ENCODE peak calls at places on chromosome 22, in seven cellular contexts. D is psoas muscle; O is AG04450; I is A549; X is AG04449; Z is CD8-positive, alpha-beta T cell; N is H1. R is an unnamed sample.

GRCh38 chr22:46082633-46083032 is 67.7 kb upstream of the PPARA start:
- DNase-seq in D (no peak), O (no peak), X (no peak), Z (no peak), N (no peak), I (no peak), R (no peak)

GRCh38 chr22:26889794-26890193 is 232.4 kb downstream of the MIAT start:
- DNase-seq in N (no peak), X (no peak), I (no peak), Z (no peak), D (no peak), O (no peak), R (no peak)

GRCh38 chr22:48756146-48757111 is 1071.2 kb downstream of the BRD1 start:
- DNase-seq in D (no peak), X (no peak), I (peak), O (no peak), Z (peak), N (no peak), R (no peak)

GRCh38 chr22:46454910-46455269 is 82.5 kb downstream of the CELSR1 start:
- DNase-seq in X (no peak), N (no peak), I (peak), O (no peak), D (no peak), Z (no peak), R (no peak)

GRCh38 chr22:22916215-22916951 is 28.8 kb downstream of the IGLL5 start:
- DNase-seq in D (no peak), Z (no peak), O (no peak), X (no peak), I (no peak), N (no peak), R (no peak)

GRCh38 chr22:38348751-38349496 is 31.7 kb upstream of the CSNK1E start:
- DNase-seq in I (no peak), O (no peak), N (no peak), X (no peak), Z (no peak), D (no peak), R (no peak)

GRCh38 chr22:21943571-21944448 is 8.8 kb downstream of the PPM1F start:
- DNase-seq in X (no peak), I (no peak), O (no peak), N (no peak), D (no peak), Z (no peak), R (no peak)

GRCh38 chr22:46918197-46918596 is 155.7 kb downstream of the TBC1D22A start:
- DNase-seq in I (no peak), X (no peak), N (no peak), Z (no peak), O (no peak), D (no peak), R (no peak)

GRCh38 chr22:29814003-29814402 is 24.1 kb downstream of the ASCC2 start:
- DNase-seq in N (no peak), I (no peak), X (no peak), O (no peak), D (no peak), Z (no peak), R (no peak)

GRCh38 chr22:23403720-23404688 is 176.1 kb downstream of the IGLL1 start:
- DNase-seq in I (no peak), D (no peak), Z (no peak), O (no peak), X (no peak), N (no peak), R (no peak)

GRCh38 chr22:48891688-48892380 is 935.8 kb downstream of the BRD1 start:
- DNase-seq in D (no peak), I (no peak), O (no peak), N (no peak), Z (no peak), X (no peak), R (no peak)

GRCh38 chr22:42651134-42651533 is 1.9 kb upstream of the CYB5R3 start:
- DNase-seq in X (no peak), Z (no peak), D (no peak), N (no peak), O (no peak), I (peak), R (no peak)

GRCh38 chr22:22838148-22838786 is 49.3 kb upstream of the IGLL5 start:
- DNase-seq in N (no peak), X (no peak), D (no peak), I (no peak), O (no peak), Z (no peak), R (no peak)

GRCh38 chr22:48926663-48927062 is 901.0 kb downstream of the BRD1 start:
- DNase-seq in Z (no peak), D (no peak), X (no peak), I (no peak), O (no peak), N (no peak), R (no peak)

GRCh38 chr22:35205956-35206355 is 51.3 kb upstream of the HMGXB4 start:
- DNase-seq in D (no peak), Z (no peak), X (no peak), I (no peak), O (peak), N (no peak), R (no peak)

GRCh38 chr22:39763276-39763675 is 130.3 kb downstream of the ENTHD1 start:
- DNase-seq in I (no peak), Z (no peak), N (no peak), X (no peak), O (no peak), D (no peak), R (no peak)

GRCh38 chr22:26406118-26406517 is 22.9 kb upstream of the ASPHD2 start:
- DNase-seq in I (peak), X (no peak), N (no peak), Z (no peak), O (peak), D (no peak), R (no peak)

GRCh38 chr22:46737105-46737975 is 712 bp downstream of the CERK start:
- DNase-seq in X (no peak), N (no peak), D (peak), O (no peak), I (no peak), Z (peak), R (no peak)

GRCh38 chr22:42742940-42743339 is 22.3 kb upstream of the A4GALT start:
- DNase-seq in X (no peak), N (no peak), D (no peak), O (no peak), I (no peak), Z (no peak), R (no peak)

GRCh38 chr22:41595703-41596102 is 6.1 kb upstream of the PMM1 start:
- DNase-seq in N (no peak), O (no peak), Z (no peak), I (no peak), X (no peak), D (no peak), R (no peak)

GRCh38 chr22:49756656-49757055 is 71.0 kb downstream of the BRD1 start:
- DNase-seq in I (no peak), O (no peak), N (no peak), Z (no peak), D (no peak), X (no peak), R (no peak)

GRCh38 chr22:47160781-47161520 is 398.5 kb downstream of the TBC1D22A start:
- DNase-seq in X (no peak), D (no peak), N (no peak), I (no peak), O (no peak), Z (no peak), R (no peak)

GRCh38 chr22:39800790-39801540 is 92.6 kb downstream of the ENTHD1 start:
- DNase-seq in Z (no peak), I (no peak), D (no peak), N (no peak), O (no peak), X (no peak), R (no peak)

GRCh38 chr22:26770624-26771023 is 113.2 kb downstream of the MIAT start:
- DNase-seq in Z (no peak), X (peak), O (no peak), I (no peak), N (no peak), D (no peak), R (no peak)

GRCh38 chr22:38406617-38407016 is 48.4 kb downstream of the KCNJ4 start:
- DNase-seq in D (no peak), X (no peak), Z (no peak), N (no peak), I (no peak), O (peak), R (no peak)

GRCh38 chr22:42994917-42995562 is 19.9 kb downstream of the PACSIN2 start:
- DNase-seq in N (no peak), Z (no peak), I (peak), O (peak), D (no peak), X (peak), R (no peak)

GRCh38 chr22:24510694-24511625 is 15.8 kb downstream of the UPB1 start:
- DNase-seq in N (no peak), D (no peak), X (no peak), O (no peak), I (no peak), Z (no peak), R (no peak)

GRCh38 chr22:32810241-32811133 is 9.0 kb downstream of the TIMP3 start:
- DNase-seq in N (no peak), D (no peak), I (no peak), O (no peak), Z (no peak), X (no peak), R (no peak)

GRCh38 chr22:46007848-46008261 is 30.9 kb upstream of the WNT7B start:
- DNase-seq in I (no peak), Z (no peak), D (peak), N (no peak), X (peak), O (peak), R (peak)

GRCh38 chr22:42645341-42645937 is 3.8 kb downstream of the CYB5R3 start:
- DNase-seq in N (no peak), Z (no peak), I (no peak), O (no peak), D (no peak), X (no peak), R (no peak)

GRCh38 chr22:42829311-42829710 is 27.8 kb downstream of the ARFGAP3 start:
- DNase-seq in N (no peak), O (no peak), X (no peak), Z (no peak), D (no peak), I (no peak), R (no peak)

GRCh38 chr22:17984114-17984513 is 40.2 kb downstream of the MICAL3 start:
- DNase-seq in D (no peak), N (no peak), O (no peak), I (no peak), X (no peak), Z (no peak), R (no peak)
- TF ChIP-seq CTCF in D (no peak), N (no peak), O (no peak), I (no peak), X (no peak), Z (no peak), R (no peak)

GRCh38 chr22:20154602-20155183 is 3.8 kb upstream of the CCDC188 start:
- DNase-seq in D (no peak), O (no peak), I (no peak), N (no peak), Z (no peak), X (no peak), R (no peak)
- H3K4me3 ChIP-seq in D (no peak), O (no peak), I (no peak), N (no peak), Z (no peak), X (peak), R (peak)

DNA sequence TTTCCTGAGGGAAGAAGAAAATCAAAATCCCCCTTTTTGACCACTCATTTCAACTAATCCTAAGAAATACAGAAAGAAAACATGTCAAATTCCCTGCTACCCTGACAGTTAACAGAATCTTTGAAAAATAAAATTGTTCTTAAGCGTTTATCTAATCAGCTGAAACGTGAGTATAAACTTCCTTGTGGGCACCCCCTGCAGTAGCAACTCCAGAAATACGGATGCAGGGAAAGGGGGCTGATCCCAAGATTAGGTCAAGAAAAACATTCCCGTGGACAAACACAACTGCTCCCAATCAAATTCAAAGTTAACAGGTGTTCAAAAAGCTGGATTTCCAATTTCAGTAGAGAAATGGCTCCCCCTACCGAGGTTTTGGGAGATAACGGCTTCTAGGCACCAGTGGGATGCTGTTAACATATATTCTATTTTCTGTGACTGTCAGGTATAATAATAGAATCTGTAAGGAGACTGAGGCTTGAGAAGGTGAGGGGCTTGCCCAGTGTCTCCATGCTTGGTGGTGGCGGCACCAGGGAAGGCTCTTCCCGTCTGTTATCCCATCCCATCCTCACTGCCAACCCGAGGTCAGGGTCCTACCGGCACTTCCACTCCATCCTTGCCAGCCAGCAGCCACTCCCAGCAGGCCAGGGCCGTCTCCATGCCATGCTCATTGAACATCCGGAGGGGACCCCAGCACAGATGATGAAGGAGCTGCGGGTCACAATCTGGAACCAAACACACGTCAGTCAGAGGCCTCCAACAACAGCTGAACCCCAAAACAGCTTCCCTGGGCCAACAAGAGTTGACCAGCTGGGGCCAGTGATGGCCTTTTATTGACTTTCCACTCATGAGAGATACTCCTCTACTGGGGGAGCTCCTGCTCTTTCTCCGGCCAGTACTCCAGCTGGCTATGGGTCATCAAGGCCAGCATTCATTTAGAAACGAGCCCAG is 32.0 kb upstream of the SERPIND1 start:
- DNase-seq in D (no peak), X (no peak), O (no peak), N (no peak), I (peak), Z (peak), R (no peak)
- TF ChIP-seq CTCF in D (peak), X (peak), O (peak), N (peak), I (peak), Z (peak), R (peak)

DNA sequence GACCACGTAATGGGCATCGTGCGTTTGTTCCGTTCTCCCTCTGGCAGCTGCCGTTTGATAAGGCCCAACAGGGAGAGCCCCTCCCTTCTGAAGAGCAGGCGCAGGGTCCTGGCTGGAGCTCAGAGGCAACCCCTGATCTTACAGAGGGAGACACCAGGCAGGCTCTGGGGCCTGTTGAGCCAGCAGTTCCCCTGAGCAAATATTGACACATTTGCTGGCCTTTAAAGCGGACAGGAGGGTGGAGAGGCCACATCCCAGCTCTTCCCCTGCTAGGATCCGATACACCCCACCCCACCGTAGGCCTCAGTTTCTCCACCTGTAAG is 11.8 kb upstream of the C1QTNF6 start:
- DNase-seq in I (no peak), N (no peak), X (no peak), Z (no peak), D (no peak), O (no peak), R (no peak)
- H3K4me3 ChIP-seq in I (peak), N (peak), X (peak), Z (peak), D (peak), O (peak), R (peak)